ENCODE peak calls at places on chromosome 18, in seven cellular contexts. One of them, this sample, is unnamed.

GRCh38 chr18:6015364-6015763 is 120.0 kb upstream of the TMEM200C start:
- DNase-seq in breast epithelium: no peak
- DNase-seq in neural progenitor cell: no peak
- DNase-seq in WTC11: no peak
- DNase-seq in lower lobe of right lung: no peak
- DNase-seq in GM13976: no peak
- DNase-seq in foreskin fibroblast: no peak
- DNase-seq in this sample: no peak

GRCh38 chr18:45667056-45667455 is 51.8 kb downstream of the SLC14A2 start:
- DNase-seq in breast epithelium: no peak
- DNase-seq in neural progenitor cell: no peak
- DNase-seq in WTC11: no peak
- DNase-seq in lower lobe of right lung: no peak
- DNase-seq in GM13976: peak; percentile 47
- DNase-seq in foreskin fibroblast: no peak
- DNase-seq in this sample: no peak

GRCh38 chr18:24136967-24137373 is 1.9 kb upstream of the CABYR start:
- DNase-seq in breast epithelium: no peak
- DNase-seq in neural progenitor cell: no peak
- DNase-seq in WTC11: no peak
- DNase-seq in lower lobe of right lung: no peak
- DNase-seq in GM13976: no peak
- DNase-seq in foreskin fibroblast: peak; percentile 21
- DNase-seq in this sample: no peak

GRCh38 chr18:3037423-3037915 is 24.5 kb upstream of the LPIN2 start:
- DNase-seq in breast epithelium: peak; percentile 50
- DNase-seq in neural progenitor cell: no peak
- DNase-seq in WTC11: no peak
- DNase-seq in lower lobe of right lung: no peak
- DNase-seq in GM13976: peak; percentile 81
- DNase-seq in foreskin fibroblast: peak; percentile 80
- DNase-seq in this sample: peak; percentile 72

GRCh38 chr18:57004366-57005121 is 142.3 kb upstream of the BOD1L2 start:
- DNase-seq in breast epithelium: no peak
- DNase-seq in neural progenitor cell: no peak
- DNase-seq in WTC11: no peak
- DNase-seq in lower lobe of right lung: no peak
- DNase-seq in GM13976: peak; percentile 54
- DNase-seq in foreskin fibroblast: peak; percentile 62
- DNase-seq in this sample: no peak

GRCh38 chr18:51082571-51083264 is 52.7 kb downstream of the SMAD4 start:
- DNase-seq in breast epithelium: no peak
- DNase-seq in neural progenitor cell: no peak
- DNase-seq in WTC11: no peak
- DNase-seq in lower lobe of right lung: no peak
- DNase-seq in GM13976: peak; percentile 36
- DNase-seq in foreskin fibroblast: no peak
- DNase-seq in this sample: no peak

GRCh38 chr18:4704766-4705165 is 249.7 kb upstream of the DLGAP1 start:
- DNase-seq in breast epithelium: no peak
- DNase-seq in neural progenitor cell: no peak
- DNase-seq in WTC11: no peak
- DNase-seq in lower lobe of right lung: no peak
- DNase-seq in GM13976: no peak
- DNase-seq in foreskin fibroblast: no peak
- DNase-seq in this sample: no peak

GRCh38 chr18:78753240-78753639 is 226.4 kb upstream of the SALL3 start:
- DNase-seq in breast epithelium: peak; percentile 14
- DNase-seq in neural progenitor cell: no peak
- DNase-seq in WTC11: no peak
- DNase-seq in lower lobe of right lung: no peak
- DNase-seq in GM13976: no peak
- DNase-seq in foreskin fibroblast: no peak
- DNase-seq in this sample: no peak

GRCh38 chr18:45785015-45785597 is 40.4 kb upstream of the SIGLEC15 start:
- DNase-seq in breast epithelium: no peak
- DNase-seq in neural progenitor cell: no peak
- DNase-seq in WTC11: no peak
- DNase-seq in lower lobe of right lung: no peak
- DNase-seq in GM13976: no peak
- DNase-seq in foreskin fibroblast: peak; percentile 41
- DNase-seq in this sample: no peak

GRCh38 chr18:3466051-3466450 is 16.1 kb downstream of the TGIF1 start:
- DNase-seq in breast epithelium: no peak
- DNase-seq in neural progenitor cell: no peak
- DNase-seq in WTC11: no peak
- DNase-seq in lower lobe of right lung: no peak
- DNase-seq in GM13976: no peak
- DNase-seq in foreskin fibroblast: peak; percentile 95
- DNase-seq in this sample: no peak

GRCh38 chr18:59839931-59840685 is 59.7 kb upstream of the PMAIP1 start:
- DNase-seq in breast epithelium: no peak
- DNase-seq in neural progenitor cell: no peak
- DNase-seq in WTC11: no peak
- DNase-seq in lower lobe of right lung: no peak
- DNase-seq in GM13976: no peak
- DNase-seq in foreskin fibroblast: peak; percentile 24
- DNase-seq in this sample: no peak
- TF ChIP-seq CTCF in breast epithelium: no peak
- TF ChIP-seq CTCF in neural progenitor cell: no peak
- TF ChIP-seq CTCF in WTC11: no peak
- TF ChIP-seq CTCF in lower lobe of right lung: no peak
- TF ChIP-seq CTCF in GM13976: no peak
- TF ChIP-seq CTCF in foreskin fibroblast: no peak
- TF ChIP-seq CTCF in this sample: peak; percentile 26

DNA sequence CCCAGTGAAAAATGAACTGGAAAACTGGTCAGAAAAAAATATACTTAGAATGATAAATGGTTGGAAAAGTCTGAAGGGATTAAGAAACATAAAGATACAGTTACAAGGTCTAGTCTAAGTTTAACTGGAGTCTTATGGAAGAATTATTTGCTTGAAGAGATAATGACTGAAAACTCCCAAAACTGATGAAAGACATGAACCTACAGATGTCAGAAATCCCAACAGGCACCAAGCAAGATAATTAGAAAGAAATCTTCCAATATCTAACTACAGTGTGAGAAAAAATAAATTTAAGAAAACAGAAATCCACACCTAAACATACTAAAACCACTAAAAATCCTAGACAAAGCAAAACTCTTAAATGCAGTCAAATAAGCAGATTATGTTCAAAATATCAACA is 19.4 kb downstream of the SS18 start:
- DNase-seq in breast epithelium: no peak
- DNase-seq in neural progenitor cell: no peak
- DNase-seq in WTC11: no peak
- DNase-seq in lower lobe of right lung: no peak
- DNase-seq in GM13976: no peak
- DNase-seq in foreskin fibroblast: no peak
- DNase-seq in this sample: no peak
- TF ChIP-seq CTCF in breast epithelium: no peak
- TF ChIP-seq CTCF in neural progenitor cell: no peak
- TF ChIP-seq CTCF in WTC11: no peak
- TF ChIP-seq CTCF in lower lobe of right lung: no peak
- TF ChIP-seq CTCF in GM13976: no peak
- TF ChIP-seq CTCF in foreskin fibroblast: no peak
- TF ChIP-seq CTCF in this sample: no peak

GRCh38 chr18:25675123-25675850 is 323.3 kb upstream of the ZNF521 start:
- DNase-seq in breast epithelium: no peak
- DNase-seq in neural progenitor cell: peak; percentile 46
- DNase-seq in WTC11: peak; percentile 23
- DNase-seq in lower lobe of right lung: no peak
- DNase-seq in GM13976: no peak
- DNase-seq in foreskin fibroblast: no peak
- DNase-seq in this sample: no peak

GRCh38 chr18:25669741-25670140 is 317.8 kb upstream of the ZNF521 start:
- DNase-seq in breast epithelium: no peak
- DNase-seq in neural progenitor cell: peak; percentile 19
- DNase-seq in WTC11: no peak
- DNase-seq in lower lobe of right lung: no peak
- DNase-seq in GM13976: no peak
- DNase-seq in foreskin fibroblast: peak; percentile 34
- DNase-seq in this sample: no peak

GRCh38 chr18:25678226-25678625 is 326.3 kb upstream of the ZNF521 start:
- DNase-seq in breast epithelium: no peak
- DNase-seq in neural progenitor cell: no peak
- DNase-seq in WTC11: no peak
- DNase-seq in lower lobe of right lung: no peak
- DNase-seq in GM13976: peak; percentile 20
- DNase-seq in foreskin fibroblast: no peak
- DNase-seq in this sample: no peak

GRCh38 chr18:25674183-25674582 is 322.2 kb upstream of the ZNF521 start:
- DNase-seq in breast epithelium: no peak
- DNase-seq in neural progenitor cell: no peak
- DNase-seq in WTC11: no peak
- DNase-seq in lower lobe of right lung: no peak
- DNase-seq in GM13976: no peak
- DNase-seq in foreskin fibroblast: no peak
- DNase-seq in this sample: no peak

DNA sequence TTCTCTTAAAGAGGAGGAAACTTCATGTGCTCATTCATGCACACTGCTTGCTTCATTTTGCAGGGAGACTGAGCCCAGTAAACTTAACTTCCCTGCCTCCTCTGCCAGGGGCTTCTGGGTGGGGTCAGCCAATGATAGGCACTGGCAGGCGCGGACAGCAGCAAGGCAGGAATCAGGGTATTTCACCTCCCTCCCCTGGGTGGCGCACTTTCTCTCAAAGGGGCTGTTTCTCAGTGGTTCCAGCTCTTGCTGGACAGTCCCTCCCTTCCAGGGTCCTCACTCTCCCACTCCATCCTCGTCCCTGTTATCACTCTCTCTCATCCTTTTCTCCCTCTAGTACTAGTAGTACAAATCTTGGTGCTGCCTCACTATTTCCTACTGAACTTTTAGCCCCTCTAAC is 320.5 kb upstream of the ZNF521 start:
- DNase-seq in breast epithelium: no peak
- DNase-seq in neural progenitor cell: peak; percentile 24
- DNase-seq in WTC11: peak; percentile 81
- DNase-seq in lower lobe of right lung: no peak
- DNase-seq in GM13976: no peak
- DNase-seq in foreskin fibroblast: no peak
- DNase-seq in this sample: no peak
- TF ChIP-seq CTCF in breast epithelium: no peak
- TF ChIP-seq CTCF in neural progenitor cell: peak; percentile 34
- TF ChIP-seq CTCF in WTC11: peak; percentile 62
- TF ChIP-seq CTCF in lower lobe of right lung: no peak
- TF ChIP-seq CTCF in GM13976: no peak
- TF ChIP-seq CTCF in foreskin fibroblast: no peak
- TF ChIP-seq CTCF in this sample: no peak

GRCh38 chr18:73901589-73901988 is 246.0 kb downstream of the FBXO15 start:
- DNase-seq in breast epithelium: no peak
- DNase-seq in neural progenitor cell: no peak
- DNase-seq in WTC11: no peak
- DNase-seq in lower lobe of right lung: no peak
- DNase-seq in GM13976: no peak
- DNase-seq in foreskin fibroblast: no peak
- DNase-seq in this sample: no peak
- TF ChIP-seq CTCF in breast epithelium: no peak
- TF ChIP-seq CTCF in neural progenitor cell: no peak
- TF ChIP-seq CTCF in WTC11: no peak
- TF ChIP-seq CTCF in lower lobe of right lung: no peak
- TF ChIP-seq CTCF in GM13976: no peak
- TF ChIP-seq CTCF in foreskin fibroblast: no peak
- TF ChIP-seq CTCF in this sample: no peak

GRCh38 chr18:58231930-58232329 is 187.9 kb downstream of the NEDD4L start:
- DNase-seq in breast epithelium: no peak
- DNase-seq in neural progenitor cell: no peak
- DNase-seq in WTC11: no peak
- DNase-seq in lower lobe of right lung: no peak
- DNase-seq in GM13976: no peak
- DNase-seq in foreskin fibroblast: peak; percentile 51
- DNase-seq in this sample: peak; percentile 41
- TF ChIP-seq CTCF in breast epithelium: no peak
- TF ChIP-seq CTCF in neural progenitor cell: peak; percentile 29
- TF ChIP-seq CTCF in WTC11: no peak
- TF ChIP-seq CTCF in lower lobe of right lung: peak; percentile 39
- TF ChIP-seq CTCF in GM13976: no peak
- TF ChIP-seq CTCF in foreskin fibroblast: peak; percentile 32
- TF ChIP-seq CTCF in this sample: no peak

GRCh38 chr18:66616523-66616983 is 12.7 kb upstream of the CDH19 start:
- DNase-seq in breast epithelium: no peak
- DNase-seq in neural progenitor cell: peak; percentile 60
- DNase-seq in WTC11: peak; percentile 19
- DNase-seq in lower lobe of right lung: no peak
- DNase-seq in GM13976: no peak
- DNase-seq in foreskin fibroblast: no peak
- DNase-seq in this sample: no peak
- TF ChIP-seq CTCF in breast epithelium: no peak
- TF ChIP-seq CTCF in neural progenitor cell: peak; percentile 67
- TF ChIP-seq CTCF in WTC11: peak; percentile 62
- TF ChIP-seq CTCF in lower lobe of right lung: peak; percentile 38
- TF ChIP-seq CTCF in GM13976: peak; percentile 15
- TF ChIP-seq CTCF in foreskin fibroblast: no peak
- TF ChIP-seq CTCF in this sample: no peak

DNA sequence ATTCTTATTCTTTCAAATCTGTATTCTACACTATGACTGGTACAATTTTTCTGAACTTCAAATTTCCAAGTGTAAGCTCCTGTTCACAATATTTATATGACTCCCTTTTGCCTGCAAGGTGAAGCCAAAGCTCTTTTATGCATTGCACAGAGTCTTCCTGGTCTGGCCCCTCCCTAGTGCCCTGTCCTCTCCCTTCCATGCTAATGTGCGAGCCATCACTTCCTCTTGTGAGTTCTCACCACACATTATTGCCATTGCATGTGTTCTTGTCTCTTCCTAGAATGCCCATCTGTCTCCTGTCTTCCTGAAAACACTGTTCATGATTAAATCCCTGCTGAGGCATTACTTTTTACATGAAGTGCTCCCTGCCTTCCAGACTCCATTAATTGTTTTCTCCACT is 169.9 kb downstream of the MC4R start:
- DNase-seq in breast epithelium: no peak
- DNase-seq in neural progenitor cell: no peak
- DNase-seq in WTC11: no peak
- DNase-seq in lower lobe of right lung: no peak
- DNase-seq in GM13976: no peak
- DNase-seq in foreskin fibroblast: no peak
- DNase-seq in this sample: no peak
- TF ChIP-seq CTCF in breast epithelium: no peak
- TF ChIP-seq CTCF in neural progenitor cell: no peak
- TF ChIP-seq CTCF in WTC11: no peak
- TF ChIP-seq CTCF in lower lobe of right lung: no peak
- TF ChIP-seq CTCF in GM13976: no peak
- TF ChIP-seq CTCF in foreskin fibroblast: no peak
- TF ChIP-seq CTCF in this sample: no peak